ENCODE peak calls at places on chromosomes 5 and 9, in four cellular contexts. T is NT2/D1, O is choroid plexus epithelial cell, Z is uterus. J is an unnamed sample.

GRCh38 chr9:84136119-84136868 is 155.7 kb downstream of the RMI1 start:
- DNase-seq in Z (no peak), O (no peak), T (no peak), J (no peak)

GRCh38 chr5:95519681-95520080 is 35.1 kb downstream of the SKIC3 start:
- DNase-seq in T (no peak), O (no peak), Z (no peak), J (no peak)

GRCh38 chr5:10229306-10230048 is 20.2 kb downstream of the ATPSCKMT start:
- DNase-seq in Z (no peak), O (peak), T (no peak), J (no peak)

GRCh38 chr9:136539427-136540412 is 6.1 kb downstream of the NOTCH1 start:
- DNase-seq in O (peak), Z (peak), T (no peak), J (peak)

GRCh38 chr5:145934276-145934675 is 2.1 kb upstream of the SH3RF2 start:
- DNase-seq in Z (no peak), O (no peak), T (no peak), J (no peak)

GRCh38 chr9:98504883-98505282 is 203.9 kb downstream of the GABBR2 start:
- DNase-seq in Z (no peak), T (no peak), O (no peak), J (no peak)

GRCh38 chr9:113602126-113603119 is 138.9 kb downstream of the RGS3 start:
- DNase-seq in T (no peak), O (peak), Z (peak), J (peak)

GRCh38 chr9:21801683-21802417 is 586 bp upstream of the MTAP start:
- DNase-seq in O (peak), T (peak), Z (peak), J (peak)

GRCh38 chr9:136220017-136220729 is 15.2 kb upstream of the LHX3 start:
- DNase-seq in O (peak), T (no peak), Z (no peak), J (no peak)

GRCh38 chr9:95313010-95313498 is 4.5 kb downstream of the FANCC start:
- DNase-seq in O (peak), T (no peak), Z (peak), J (peak)

GRCh38 chr9:131769361-131769760 is 29.5 kb upstream of the RAPGEF1 start:
- DNase-seq in O (no peak), Z (no peak), T (no peak), J (no peak)

GRCh38 chr9:126164796-126165525 is 161.7 kb upstream of the MVB12B start:
- DNase-seq in T (no peak), Z (no peak), O (no peak), J (no peak)

GRCh38 chr9:76374702-76375543 is 19.3 kb downstream of the RFK start:
- DNase-seq in T (peak), Z (peak), O (peak), J (no peak)

GRCh38 chr9:99352786-99353185 is 130.7 kb downstream of the SEC61B start:
- DNase-seq in O (peak), T (no peak), Z (no peak), J (no peak)

GRCh38 chr5:32475338-32476097 is 31.0 kb upstream of the ZFR start:
- DNase-seq in T (no peak), O (no peak), Z (no peak), J (no peak)

GRCh38 chr9:119451426-119451825 is 82.2 kb upstream of the BRINP1 start:
- DNase-seq in Z (no peak), T (no peak), O (no peak), J (no peak)

GRCh38 chr9:33946779-33947535 is 101.7 kb downstream of the UBAP2 start:
- DNase-seq in O (peak), Z (no peak), T (no peak), J (no peak)

GRCh38 chr5:1524799-1525623 is 1.3 kb upstream of the LPCAT1 start:
- DNase-seq in T (no peak), O (no peak), Z (peak), J (peak)

GRCh38 chr9:131578016-131578415 is 32.7 kb downstream of the PRRT1B start:
- DNase-seq in T (no peak), O (no peak), Z (no peak), J (no peak)

GRCh38 chr5:55338810-55339243 is 31.0 kb downstream of the MTREX start:
- DNase-seq in Z (no peak), O (no peak), T (no peak), J (peak)

GRCh38 chr9:79221084-79221483 is 350.7 kb upstream of the TLE4 start:
- DNase-seq in T (no peak), Z (no peak), O (peak), J (no peak)

GRCh38 chr5:97192580-97193421 is 9.8 kb upstream of the RIOK2 start:
- DNase-seq in O (peak), Z (no peak), T (peak), J (no peak)

GRCh38 chr9:13876741-13877140 is 437.2 kb downstream of the NFIB start:
- DNase-seq in T (no peak), Z (no peak), O (no peak), J (no peak)

GRCh38 chr9:110015759-110016158 is 192.2 kb downstream of the C9orf152 start:
- DNase-seq in T (no peak), Z (no peak), O (peak), J (no peak)

GRCh38 chr9:37988041-37988440 is 81.0 kb downstream of the SHB start:
- DNase-seq in T (no peak), O (no peak), Z (no peak), J (no peak)

GRCh38 chr9:89412951-89413350 is 85.0 kb downstream of the SEMA4D start:
- DNase-seq in T (peak), Z (no peak), O (peak), J (no peak)

GRCh38 chr9:36764364-36765076 is 191.8 kb downstream of the MELK start:
- DNase-seq in Z (no peak), O (no peak), T (no peak), J (no peak)

GRCh38 chr5:35129921-35130485 is 82.3 kb upstream of the AGXT2 start:
- DNase-seq in T (no peak), O (peak), Z (no peak), J (no peak)

GRCh38 chr9:124510650-124511425 is 3.6 kb upstream of the NR5A1 start:
- DNase-seq in T (no peak), O (peak), Z (no peak), J (no peak)

GRCh38 chr5:172114875-172115422 is 73.1 kb downstream of the STK10 start:
- DNase-seq in T (no peak), O (no peak), Z (no peak), J (peak)

GRCh38 chr5:131008329-131008728 is 156.7 kb downstream of the HINT1 start:
- DNase-seq in O (no peak), T (no peak), Z (no peak), J (no peak)

GRCh38 chr5:87231037-87231808 is 36.5 kb upstream of the RASA1 start:
- DNase-seq in Z (no peak), O (peak), T (no peak), J (no peak)

J was measured in tibial artery.